ENCODE peak calls at places on chromosomes 3 and 15, in seven cellular contexts. One of them, this sample, is unnamed. For H3K4me1, the result is how much of the 10 kb centered on the place peaks cover.

GRCh38 chr3:21017115-21017852 is 733.7 kb downstream of the ZNF385D start:
- DNase-seq in GM12878: no peak
- DNase-seq in HepG2: no peak
- DNase-seq in aorta: no peak
- DNase-seq in right cardiac atrium: no peak
- DNase-seq in spleen: no peak
- DNase-seq in hepatocyte: no peak
- DNase-seq in this sample: no peak

GRCh38 chr15:93524432-93524831 is 435.4 kb upstream of the RGMA start:
- DNase-seq in GM12878: no peak
- DNase-seq in HepG2: no peak
- DNase-seq in aorta: no peak
- DNase-seq in right cardiac atrium: no peak
- DNase-seq in spleen: no peak
- DNase-seq in hepatocyte: no peak
- DNase-seq in this sample: no peak

GRCh38 chr15:59439571-59439970 is 1.6 kb downstream of the FAM81A start:
- DNase-seq in GM12878: no peak
- DNase-seq in HepG2: no peak
- DNase-seq in aorta: no peak
- DNase-seq in right cardiac atrium: no peak
- DNase-seq in spleen: no peak
- DNase-seq in hepatocyte: no peak
- DNase-seq in this sample: no peak

GRCh38 chr15:59111267-59111666 is 6.3 kb downstream of the CCNB2 start:
- DNase-seq in GM12878: no peak
- DNase-seq in HepG2: no peak
- DNase-seq in aorta: no peak
- DNase-seq in right cardiac atrium: no peak
- DNase-seq in spleen: no peak
- DNase-seq in hepatocyte: no peak
- DNase-seq in this sample: no peak

GRCh38 chr3:45748068-45748467 is 48.3 kb downstream of the SLC6A20 start:
- DNase-seq in GM12878: no peak
- DNase-seq in HepG2: no peak
- DNase-seq in aorta: no peak
- DNase-seq in right cardiac atrium: no peak
- DNase-seq in spleen: no peak
- DNase-seq in hepatocyte: no peak
- DNase-seq in this sample: no peak

GRCh38 chr15:99427210-99427609 is 138.6 kb upstream of the MEF2A start:
- DNase-seq in GM12878: no peak
- DNase-seq in HepG2: no peak
- DNase-seq in aorta: peak
- DNase-seq in right cardiac atrium: no peak
- DNase-seq in spleen: peak
- DNase-seq in hepatocyte: no peak
- DNase-seq in this sample: no peak

GRCh38 chr3:121836069-121836468 is 1.1 kb downstream of the EAF2 start:
- DNase-seq in GM12878: no peak
- DNase-seq in HepG2: no peak
- DNase-seq in aorta: no peak
- DNase-seq in right cardiac atrium: no peak
- DNase-seq in spleen: no peak
- DNase-seq in hepatocyte: no peak
- DNase-seq in this sample: no peak

GRCh38 chr15:90465140-90465929 is 64.4 kb upstream of the CRTC3 start:
- DNase-seq in GM12878: no peak
- DNase-seq in HepG2: no peak
- DNase-seq in aorta: no peak
- DNase-seq in right cardiac atrium: no peak
- DNase-seq in spleen: no peak
- DNase-seq in hepatocyte: no peak
- DNase-seq in this sample: no peak

GRCh38 chr3:121362035-121362734 is 183.6 kb downstream of the POLQ start:
- DNase-seq in GM12878: no peak
- DNase-seq in HepG2: no peak
- DNase-seq in aorta: no peak
- DNase-seq in right cardiac atrium: no peak
- DNase-seq in spleen: no peak
- DNase-seq in hepatocyte: no peak
- DNase-seq in this sample: no peak

GRCh38 chr3:144142151-144142855 is 170.7 kb downstream of the DIPK2A start:
- DNase-seq in GM12878: no peak
- DNase-seq in HepG2: no peak
- DNase-seq in aorta: no peak
- DNase-seq in right cardiac atrium: peak
- DNase-seq in spleen: no peak
- DNase-seq in hepatocyte: peak
- DNase-seq in this sample: no peak

DNA sequence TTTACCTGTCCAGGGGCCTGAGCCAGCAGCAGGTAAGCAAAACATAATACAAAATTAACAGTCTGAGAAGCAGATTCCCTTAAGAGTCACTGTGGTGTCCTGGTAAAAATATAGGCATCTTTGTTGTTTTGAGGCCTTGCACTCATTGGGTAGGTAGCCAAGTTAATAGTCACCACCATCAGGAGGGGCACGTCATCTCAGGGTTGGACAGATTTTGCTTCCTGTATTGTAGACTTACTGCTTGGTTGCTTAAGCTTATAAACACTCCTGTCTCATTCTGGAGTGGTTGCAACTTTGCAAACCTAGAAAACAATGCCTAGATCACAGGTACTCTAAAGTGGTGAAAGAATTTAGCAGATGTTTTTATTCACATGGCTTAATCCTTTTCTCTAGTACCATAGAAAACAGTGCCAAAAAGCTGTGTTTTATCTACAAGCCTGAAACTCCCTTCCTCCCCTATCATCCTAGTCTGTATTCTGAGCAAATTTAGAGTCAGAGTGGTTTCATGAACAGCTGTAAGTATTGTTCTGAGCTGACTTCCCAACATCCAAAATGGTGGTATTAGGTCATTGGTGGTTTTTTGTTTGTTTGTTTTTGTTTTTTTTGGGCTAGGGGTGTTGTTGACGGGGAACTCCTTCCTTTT is 201.8 kb downstream of the AKAP13 start:
- DNase-seq in GM12878: peak
- DNase-seq in HepG2: no peak
- DNase-seq in aorta: no peak
- DNase-seq in right cardiac atrium: no peak
- DNase-seq in spleen: no peak
- DNase-seq in hepatocyte: no peak
- DNase-seq in this sample: peak
- H3K4me3 ChIP-seq in GM12878: peak
- H3K4me3 ChIP-seq in HepG2: no peak
- H3K4me3 ChIP-seq in aorta: no peak
- H3K4me3 ChIP-seq in right cardiac atrium: peak
- H3K4me3 ChIP-seq in spleen: peak
- H3K4me3 ChIP-seq in hepatocyte: no peak
- H3K4me3 ChIP-seq in this sample: no peak

DNA sequence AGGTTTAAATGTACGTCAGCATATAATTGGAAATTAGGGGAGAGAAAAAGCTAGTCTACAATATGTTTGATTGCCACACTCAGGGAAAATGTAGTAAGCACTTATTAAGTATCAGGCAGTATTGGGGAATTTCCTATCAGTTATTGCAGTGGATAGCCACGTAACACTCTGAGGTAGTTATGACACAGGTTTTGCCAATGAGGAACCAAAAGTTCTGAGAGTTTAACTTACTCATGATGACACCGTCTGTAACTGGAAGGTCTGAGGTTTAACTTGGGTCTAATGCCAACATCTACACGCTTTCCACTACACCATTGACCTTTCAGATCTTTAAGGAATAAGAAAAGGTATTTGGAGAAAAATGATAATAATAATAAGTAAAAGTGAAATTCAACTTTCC is 89.5 kb downstream of the ZMAT3 start:
- DNase-seq in GM12878: no peak
- DNase-seq in HepG2: no peak
- DNase-seq in aorta: no peak
- DNase-seq in right cardiac atrium: no peak
- DNase-seq in spleen: no peak
- DNase-seq in hepatocyte: no peak
- DNase-seq in this sample: no peak
- H3K27ac ChIP-seq in GM12878: no peak
- H3K27ac ChIP-seq in HepG2: no peak
- H3K27ac ChIP-seq in aorta: no peak
- H3K27ac ChIP-seq in right cardiac atrium: no peak
- H3K27ac ChIP-seq in spleen: no peak
- H3K27ac ChIP-seq in hepatocyte: no peak
- H3K27ac ChIP-seq in this sample: no peak

DNA sequence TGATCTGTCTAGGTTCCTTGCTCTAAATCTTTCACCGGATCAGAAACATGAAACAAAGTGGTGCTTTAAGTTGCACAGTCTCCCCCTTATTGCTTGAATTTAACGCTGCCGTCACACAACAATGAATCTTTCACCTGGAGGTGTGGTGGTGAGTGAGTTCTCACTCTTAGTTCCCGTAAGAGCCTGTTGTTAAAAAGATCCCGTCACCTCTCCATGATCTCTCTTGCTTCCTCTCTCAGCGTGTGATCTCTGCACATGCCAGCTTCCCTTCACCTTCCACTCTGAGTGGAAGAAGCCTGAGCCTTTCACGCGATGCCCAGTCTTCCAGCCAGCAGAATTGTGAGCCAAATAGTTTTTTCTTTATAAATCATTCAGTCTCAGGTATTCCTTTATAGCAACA is 136.7 kb upstream of the CHL1 start:
- DNase-seq in GM12878: no peak
- DNase-seq in HepG2: no peak
- DNase-seq in aorta: no peak
- DNase-seq in right cardiac atrium: no peak
- DNase-seq in spleen: no peak
- DNase-seq in hepatocyte: no peak
- DNase-seq in this sample: no peak
- H3K4me1 ChIP-seq in GM12878: under half
- H3K4me1 ChIP-seq in HepG2: under half
- H3K4me1 ChIP-seq in aorta: under half
- H3K4me1 ChIP-seq in right cardiac atrium: under half
- H3K4me1 ChIP-seq in spleen: under half
- H3K4me1 ChIP-seq in hepatocyte: under half
- H3K4me1 ChIP-seq in this sample: under half

GRCh38 chr15:70490838-70491155 is 272.6 kb downstream of the UACA start:
- DNase-seq in GM12878: no peak
- DNase-seq in HepG2: no peak
- DNase-seq in aorta: no peak
- DNase-seq in right cardiac atrium: no peak
- DNase-seq in spleen: peak
- DNase-seq in hepatocyte: no peak
- DNase-seq in this sample: no peak

GRCh38 chr15:70492240-70493177 is 270.8 kb downstream of the UACA start:
- DNase-seq in GM12878: no peak
- DNase-seq in HepG2: no peak
- DNase-seq in aorta: no peak
- DNase-seq in right cardiac atrium: peak
- DNase-seq in spleen: peak
- DNase-seq in hepatocyte: peak
- DNase-seq in this sample: peak

GRCh38 chr15:70490148-70490837 is 273.1 kb downstream of the UACA start:
- DNase-seq in GM12878: no peak
- DNase-seq in HepG2: no peak
- DNase-seq in aorta: no peak
- DNase-seq in right cardiac atrium: no peak
- DNase-seq in spleen: no peak
- DNase-seq in hepatocyte: no peak
- DNase-seq in this sample: no peak

GRCh38 chr15:70491183-70491621 is 272.2 kb downstream of the UACA start:
- DNase-seq in GM12878: no peak
- DNase-seq in HepG2: no peak
- DNase-seq in aorta: no peak
- DNase-seq in right cardiac atrium: no peak
- DNase-seq in spleen: peak
- DNase-seq in hepatocyte: no peak
- DNase-seq in this sample: no peak

GRCh38 chr15:70491641-70492040 is 271.7 kb downstream of the UACA start:
- DNase-seq in GM12878: no peak
- DNase-seq in HepG2: no peak
- DNase-seq in aorta: no peak
- DNase-seq in right cardiac atrium: no peak
- DNase-seq in spleen: peak
- DNase-seq in hepatocyte: no peak
- DNase-seq in this sample: no peak
- H3K4me3 ChIP-seq in GM12878: no peak
- H3K4me3 ChIP-seq in HepG2: no peak
- H3K4me3 ChIP-seq in aorta: no peak
- H3K4me3 ChIP-seq in right cardiac atrium: no peak
- H3K4me3 ChIP-seq in spleen: no peak
- H3K4me3 ChIP-seq in hepatocyte: no peak
- H3K4me3 ChIP-seq in this sample: no peak

GRCh38 chr15:95558916-95559315 is 771.6 kb upstream of the NR2F2 start:
- DNase-seq in GM12878: no peak
- DNase-seq in HepG2: no peak
- DNase-seq in aorta: no peak
- DNase-seq in right cardiac atrium: no peak
- DNase-seq in spleen: no peak
- DNase-seq in hepatocyte: no peak
- DNase-seq in this sample: no peak

GRCh38 chr15:95561463-95561862 is 769.0 kb upstream of the NR2F2 start:
- DNase-seq in GM12878: no peak
- DNase-seq in HepG2: no peak
- DNase-seq in aorta: no peak
- DNase-seq in right cardiac atrium: no peak
- DNase-seq in spleen: no peak
- DNase-seq in hepatocyte: no peak
- DNase-seq in this sample: no peak

GRCh38 chr15:95557226-95558046 is 773.1 kb upstream of the NR2F2 start:
- DNase-seq in GM12878: peak
- DNase-seq in HepG2: peak
- DNase-seq in aorta: no peak
- DNase-seq in right cardiac atrium: peak
- DNase-seq in spleen: no peak
- DNase-seq in hepatocyte: peak
- DNase-seq in this sample: no peak

GRCh38 chr15:95558131-95558530 is 772.4 kb upstream of the NR2F2 start:
- DNase-seq in GM12878: no peak
- DNase-seq in HepG2: no peak
- DNase-seq in aorta: no peak
- DNase-seq in right cardiac atrium: no peak
- DNase-seq in spleen: no peak
- DNase-seq in hepatocyte: no peak
- DNase-seq in this sample: no peak

GRCh38 chr15:95559875-95560394 is 770.6 kb upstream of the NR2F2 start:
- DNase-seq in GM12878: no peak
- DNase-seq in HepG2: no peak
- DNase-seq in aorta: no peak
- DNase-seq in right cardiac atrium: no peak
- DNase-seq in spleen: no peak
- DNase-seq in hepatocyte: peak
- DNase-seq in this sample: no peak
- H3K27ac ChIP-seq in GM12878: no peak
- H3K27ac ChIP-seq in HepG2: no peak
- H3K27ac ChIP-seq in aorta: no peak
- H3K27ac ChIP-seq in right cardiac atrium: no peak
- H3K27ac ChIP-seq in spleen: no peak
- H3K27ac ChIP-seq in hepatocyte: peak
- H3K27ac ChIP-seq in this sample: no peak